ENCODE peak calls at places on chromosomes 1 and 21, in five cellular contexts. L is Panc1, Y is transverse colon, P is Caco-2, W is SK-N-SH. C is an unnamed sample. For H3K9me3 and H3K4me1, the result is how much of the 10 kb centered on the place peaks cover.

GRCh38 chr1:161089251-161089924 is at the start of gene NECTIN4:
- DNase-seq in L (no peak), Y (peak), P (peak), W (no peak), C (no peak)

GRCh38 chr1:183223467-183223866 is 37.4 kb downstream of the LAMC2 start:
- DNase-seq in L (no peak), Y (no peak), P (no peak), W (no peak), C (no peak)

GRCh38 chr1:110440877-110441276 is 10.1 kb upstream of the PROK1 start:
- DNase-seq in L (no peak), Y (no peak), P (no peak), W (no peak), C (no peak)

GRCh38 chr1:13499422-13499821 is 14.4 kb downstream of the LRRC38 start:
- DNase-seq in L (no peak), Y (no peak), P (no peak), W (no peak), C (no peak)

GRCh38 chr1:11920239-11920903 is 5.9 kb downstream of the KIAA2013 start:
- DNase-seq in L (no peak), Y (no peak), P (no peak), W (no peak), C (no peak)

GRCh38 chr1:228721407-228721806 is 13.9 kb upstream of the RHOU start:
- DNase-seq in L (no peak), Y (peak), P (peak), W (no peak), C (no peak)

GRCh38 chr1:46413596-46413985 is 19.5 kb downstream of the FAAH start:
- DNase-seq in L (no peak), Y (no peak), P (peak), W (peak), C (no peak)

GRCh38 chr1:219876798-219877209 is 51.6 kb downstream of the SLC30A10 start:
- DNase-seq in L (no peak), Y (no peak), P (peak), W (no peak), C (no peak)

GRCh38 chr21:35508389-35508888 is 459.3 kb upstream of the RUNX1 start:
- DNase-seq in L (no peak), Y (peak), P (peak), W (no peak), C (no peak)

GRCh38 chr1:248837794-248838356 is at the start of gene ZNF672:
- DNase-seq in L (peak), Y (peak), P (peak), W (peak), C (peak)

GRCh38 chr1:41394918-41395598 is 33.8 kb downstream of the FOXO6 start:
- DNase-seq in L (no peak), Y (no peak), P (no peak), W (peak), C (peak)

GRCh38 chr1:234605983-234606730 is 3.8 kb downstream of the IRF2BP2 start:
- DNase-seq in L (no peak), Y (peak), P (no peak), W (no peak), C (no peak)

GRCh38 chr1:231856426-231856825 is 229.8 kb downstream of the DISC1 start:
- DNase-seq in L (no peak), Y (no peak), P (no peak), W (no peak), C (no peak)

GRCh38 chr1:23908453-23909341 is 4.5 kb downstream of the CNR2 start:
- DNase-seq in L (no peak), Y (peak), P (no peak), W (no peak), C (no peak)

GRCh38 chr1:59223943-59224639 is 72.8 kb upstream of the FGGY start:
- DNase-seq in L (no peak), Y (no peak), P (peak), W (no peak), C (no peak)

GRCh38 chr1:116737855-116738318 is 16.3 kb upstream of the CD2 start:
- DNase-seq in L (no peak), Y (no peak), P (no peak), W (no peak), C (no peak)

GRCh38 chr1:52603301-52603675 is 1.1 kb downstream of the GPX7 start:
- DNase-seq in L (no peak), Y (no peak), P (no peak), W (peak), C (no peak)

GRCh38 chr1:219190605-219191004 is 16.9 kb downstream of the LYPLAL1 start:
- DNase-seq in L (no peak), Y (no peak), P (no peak), W (no peak), C (no peak)

GRCh38 chr1:177164380-177165068 is at the start of gene ASTN1:
- DNase-seq in L (no peak), Y (no peak), P (no peak), W (peak), C (no peak)

GRCh38 chr21:45509566-45510465 is 32.4 kb downstream of the SLC19A1 start:
- DNase-seq in L (no peak), Y (no peak), P (no peak), W (peak), C (no peak)

GRCh38 chr1:182301467-182302198 is 90.0 kb downstream of the GLUL start:
- DNase-seq in L (no peak), Y (peak), P (peak), W (no peak), C (no peak)

GRCh38 chr1:36475910-36476604 is 6.7 kb downstream of the CSF3R start:
- DNase-seq in L (no peak), Y (no peak), P (no peak), W (peak), C (no peak)

GRCh38 chr21:37071561-37072238 is 1.2 kb downstream of the PIGP start:
- DNase-seq in L (no peak), Y (peak), P (peak), W (peak), C (no peak)

GRCh38 chr21:42666023-42666747 is 12.8 kb downstream of the PDE9A start:
- DNase-seq in L (no peak), Y (peak), P (peak), W (peak), C (no peak)

GRCh38 chr1:206955476-206956312 is 9.4 kb upstream of the PIGR start:
- DNase-seq in L (no peak), Y (peak), P (peak), W (no peak), C (no peak)

GRCh38 chr1:246110343-246111219 is 396.5 kb downstream of the SMYD3 start:
- DNase-seq in L (no peak), Y (peak), P (no peak), W (peak), C (no peak)

GRCh38 chr1:84995484-84996334 is 1.2 kb downstream of the MCOLN2 start:
- DNase-seq in L (no peak), Y (no peak), P (no peak), W (peak), C (no peak)

GRCh38 chr1:46687910-46688509 is 16.4 kb downstream of the TEX38 start:
- DNase-seq in L (no peak), Y (no peak), P (no peak), W (no peak), C (no peak)

GRCh38 chr1:53590581-53591515 is 131.6 kb downstream of the DMRTB1 start:
- DNase-seq in L (no peak), Y (peak), P (no peak), W (peak), C (no peak)

GRCh38 chr21:45542667-45543370 is 579 bp upstream of the SLC19A1 start:
- DNase-seq in L (no peak), Y (no peak), P (no peak), W (peak), C (no peak)

GRCh38 chr1:39816431-39817090 is 27.9 kb upstream of the BMP8B start:
- DNase-seq in L (peak), Y (peak), P (peak), W (peak), C (peak)

GRCh38 chr1:51378871-51379270 is 48.5 kb upstream of the TTC39A start:
- DNase-seq in L (no peak), Y (no peak), P (no peak), W (no peak), C (no peak)

GRCh38 chr1:92470216-92470615 is 16.5 kb downstream of the GFI1 start:
- DNase-seq in L (no peak), Y (no peak), P (no peak), W (no peak), C (no peak)

GRCh38 chr1:92464588-92465255 is 22.0 kb downstream of the GFI1 start:
- DNase-seq in L (no peak), Y (peak), P (no peak), W (no peak), C (no peak)

GRCh38 chr1:92466702-92467101 is 20.0 kb downstream of the GFI1 start:
- DNase-seq in L (no peak), Y (no peak), P (no peak), W (no peak), C (no peak)

GRCh38 chr1:92461364-92462097 is 25.2 kb downstream of the GFI1 start:
- DNase-seq in L (no peak), Y (no peak), P (no peak), W (no peak), C (no peak)

GRCh38 chr1:92465256-92465647 is 21.5 kb downstream of the GFI1 start:
- DNase-seq in L (no peak), Y (no peak), P (no peak), W (no peak), C (no peak)
- H3K9me3 ChIP-seq in L (under half), Y (under half), P (under half), W (under half), C (under half)

DNA sequence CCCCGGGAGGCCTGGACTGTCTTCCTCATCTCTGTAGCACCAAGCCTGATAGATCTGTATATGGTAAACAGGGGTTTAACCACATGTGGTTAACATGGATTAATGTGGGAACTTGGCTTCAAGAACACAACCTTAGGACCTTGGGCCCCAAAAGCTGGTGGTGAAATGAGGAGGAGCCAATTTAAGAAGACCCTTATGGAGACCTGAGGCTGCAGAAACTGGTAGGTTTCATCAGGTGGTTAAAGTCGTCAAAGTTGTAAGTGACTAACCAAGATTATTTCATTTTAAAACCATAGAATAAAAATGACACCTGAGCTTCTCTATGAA is 14.0 kb downstream of the THEMIS2 start:
- DNase-seq in L (no peak), Y (no peak), P (no peak), W (no peak), C (no peak)
- H3K4me3 ChIP-seq in L (no peak), Y (no peak), P (no peak), W (no peak), C (no peak)

GRCh38 chr1:164644268-164644667 is 85.3 kb downstream of the PBX1 start:
- DNase-seq in L (no peak), Y (no peak), P (no peak), W (no peak), C (no peak)

GRCh38 chr1:164644774-164645634 is 86.0 kb downstream of the PBX1 start:
- DNase-seq in L (no peak), Y (no peak), P (no peak), W (peak), C (no peak)

GRCh38 chr1:164648211-164649080 is 89.5 kb downstream of the PBX1 start:
- DNase-seq in L (no peak), Y (no peak), P (peak), W (peak), C (no peak)

GRCh38 chr1:164647211-164647610 is 88.2 kb downstream of the PBX1 start:
- DNase-seq in L (no peak), Y (peak), P (no peak), W (no peak), C (no peak)

GRCh38 chr1:164645921-164646320 is 86.9 kb downstream of the PBX1 start:
- DNase-seq in L (no peak), Y (no peak), P (no peak), W (no peak), C (no peak)
- H3K4me1 ChIP-seq in L (under half), Y (under half), P (half or more), W (under half), C (under half)

DNA sequence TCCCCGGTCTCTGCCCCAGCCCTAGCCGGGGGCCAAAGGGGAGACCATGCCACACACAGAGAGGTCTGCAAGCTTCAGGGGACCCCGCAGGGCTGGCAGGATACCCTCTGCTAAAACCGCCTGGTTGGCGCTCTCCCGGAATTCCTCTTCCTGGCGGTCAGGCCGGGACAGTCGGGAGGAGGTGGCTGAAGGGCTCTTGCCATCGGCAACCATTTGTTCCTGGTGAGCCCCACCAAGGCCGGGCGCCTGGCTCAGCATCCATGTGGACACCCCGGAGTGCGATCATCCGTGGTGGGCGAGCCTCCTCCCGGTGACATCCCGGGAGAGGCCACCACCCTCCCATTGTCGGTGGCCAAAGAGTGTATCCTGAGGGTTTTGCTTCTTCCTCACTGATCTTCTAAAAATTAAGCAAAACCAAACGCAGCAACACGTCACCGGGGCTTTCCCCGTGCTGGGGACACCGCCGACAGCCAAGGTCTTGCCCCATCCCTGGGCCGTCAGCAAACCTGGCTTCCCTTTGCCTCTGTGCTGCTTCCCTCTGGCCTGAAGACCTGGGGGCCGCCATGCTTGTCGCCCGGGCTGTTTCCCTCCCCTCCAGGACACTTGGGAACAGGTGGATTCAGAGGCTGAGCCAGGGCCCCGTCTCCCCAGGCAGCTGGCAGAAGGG is 59.1 kb upstream of the TTC34 start:
- DNase-seq in L (no peak), Y (no peak), P (no peak), W (no peak), C (no peak)
- H3K9me3 ChIP-seq in L (under half), Y (under half), P (under half), W (under half), C (half or more)

GRCh38 chr1:210344706-210345105 is 16.0 kb downstream of the HHAT start:
- DNase-seq in L (no peak), Y (no peak), P (no peak), W (no peak), C (no peak)
- H3K4me3 ChIP-seq in L (no peak), Y (no peak), P (no peak), W (no peak), C (no peak)

GRCh38 chr1:9907441-9907840 is 2.6 kb downstream of the CTNNBIP1 start:
- DNase-seq in L (no peak), Y (no peak), P (no peak), W (no peak), C (no peak)

GRCh38 chr1:9908846-9909221 is 1.2 kb downstream of the CTNNBIP1 start:
- DNase-seq in L (no peak), Y (no peak), P (no peak), W (no peak), C (no peak)

GRCh38 chr1:9910080-9910424 is at the start of gene CTNNBIP1:
- DNase-seq in L (no peak), Y (no peak), P (no peak), W (no peak), C (no peak)

GRCh38 chr1:9910425-9911178 is 533 bp upstream of the CTNNBIP1 start:
- DNase-seq in L (peak), Y (peak), P (peak), W (peak), C (peak)

GRCh38 chr1:9909222-9910046 is 635 bp downstream of the CTNNBIP1 start:
- DNase-seq in L (no peak), Y (peak), P (peak), W (no peak), C (no peak)
- H3K4me1 ChIP-seq in L (under half), Y (under half), P (under half), W (under half), C (under half)